ENCODE peak calls at places on chromosomes 16 and 17, in nine cellular contexts. One of them, this sample, is unnamed.

GRCh38 chr16:25198021-25198420 is 18.7 kb upstream of the AQP8 start:
- DNase-seq in CD4-positive, alpha-beta T cell: no peak
- DNase-seq in heart right ventricle: no peak
- DNase-seq in HepG2: peak
- DNase-seq in psoas muscle: no peak
- DNase-seq in AG09309: no peak
- DNase-seq in fibroblast of lung: no peak
- DNase-seq in left lung: no peak
- DNase-seq in astrocyte of the spinal cord: no peak
- DNase-seq in this sample: peak

GRCh38 chr16:10738231-10739077 is 5.2 kb upstream of the NUBP1 start:
- DNase-seq in fibroblast of lung: peak
- DNase-seq in left lung: no peak
- DNase-seq in psoas muscle: peak
- DNase-seq in CD4-positive, alpha-beta T cell: no peak
- DNase-seq in heart right ventricle: peak
- DNase-seq in HepG2: peak
- DNase-seq in AG09309: peak
- DNase-seq in astrocyte of the spinal cord: peak
- DNase-seq in this sample: peak

GRCh38 chr17:76940738-76941350 is 72.6 kb downstream of the MGAT5B start:
- DNase-seq in heart right ventricle: no peak
- DNase-seq in left lung: no peak
- DNase-seq in fibroblast of lung: no peak
- DNase-seq in psoas muscle: no peak
- DNase-seq in CD4-positive, alpha-beta T cell: no peak
- DNase-seq in HepG2: peak
- DNase-seq in AG09309: no peak
- DNase-seq in astrocyte of the spinal cord: no peak
- DNase-seq in this sample: no peak

GRCh38 chr17:17681744-17682292 is 560 bp downstream of the RAI1 start:
- DNase-seq in AG09309: no peak
- DNase-seq in CD4-positive, alpha-beta T cell: peak
- DNase-seq in heart right ventricle: peak
- DNase-seq in psoas muscle: peak
- DNase-seq in astrocyte of the spinal cord: no peak
- DNase-seq in HepG2: no peak
- DNase-seq in fibroblast of lung: peak
- DNase-seq in left lung: peak
- DNase-seq in this sample: no peak

GRCh38 chr16:11349599-11350276 is 4.5 kb downstream of the RMI2 start:
- DNase-seq in fibroblast of lung: peak
- DNase-seq in astrocyte of the spinal cord: peak
- DNase-seq in CD4-positive, alpha-beta T cell: no peak
- DNase-seq in AG09309: no peak
- DNase-seq in left lung: peak
- DNase-seq in heart right ventricle: peak
- DNase-seq in psoas muscle: peak
- DNase-seq in HepG2: no peak
- DNase-seq in this sample: peak

GRCh38 chr17:79612468-79613194 is 1.8 kb upstream of the RBFOX3 start:
- DNase-seq in CD4-positive, alpha-beta T cell: no peak
- DNase-seq in AG09309: no peak
- DNase-seq in fibroblast of lung: peak
- DNase-seq in HepG2: peak
- DNase-seq in psoas muscle: no peak
- DNase-seq in astrocyte of the spinal cord: no peak
- DNase-seq in heart right ventricle: no peak
- DNase-seq in left lung: no peak
- DNase-seq in this sample: no peak

GRCh38 chr17:10149573-10150399 is 48.6 kb downstream of the GAS7 start:
- DNase-seq in HepG2: no peak
- DNase-seq in astrocyte of the spinal cord: peak
- DNase-seq in psoas muscle: no peak
- DNase-seq in left lung: no peak
- DNase-seq in fibroblast of lung: peak
- DNase-seq in AG09309: no peak
- DNase-seq in CD4-positive, alpha-beta T cell: no peak
- DNase-seq in heart right ventricle: no peak
- DNase-seq in this sample: peak

GRCh38 chr17:39632153-39632941 is 4.6 kb upstream of the STARD3 start:
- DNase-seq in psoas muscle: no peak
- DNase-seq in fibroblast of lung: no peak
- DNase-seq in HepG2: no peak
- DNase-seq in left lung: no peak
- DNase-seq in astrocyte of the spinal cord: no peak
- DNase-seq in AG09309: no peak
- DNase-seq in heart right ventricle: no peak
- DNase-seq in CD4-positive, alpha-beta T cell: no peak
- DNase-seq in this sample: no peak

GRCh38 chr16:57575468-57576277 is 33.2 kb downstream of the ADGRG5 start:
- DNase-seq in left lung: no peak
- DNase-seq in CD4-positive, alpha-beta T cell: no peak
- DNase-seq in psoas muscle: no peak
- DNase-seq in HepG2: no peak
- DNase-seq in fibroblast of lung: no peak
- DNase-seq in astrocyte of the spinal cord: no peak
- DNase-seq in heart right ventricle: no peak
- DNase-seq in AG09309: no peak
- DNase-seq in this sample: no peak

GRCh38 chr17:79911430-79912399 is 72.5 kb upstream of the CBX4 start:
- DNase-seq in psoas muscle: no peak
- DNase-seq in AG09309: no peak
- DNase-seq in CD4-positive, alpha-beta T cell: no peak
- DNase-seq in HepG2: no peak
- DNase-seq in fibroblast of lung: no peak
- DNase-seq in left lung: peak
- DNase-seq in heart right ventricle: no peak
- DNase-seq in astrocyte of the spinal cord: no peak
- DNase-seq in this sample: no peak

GRCh38 chr17:67047382-67047781 is 3.0 kb downstream of the CACNG1 start:
- DNase-seq in left lung: no peak
- DNase-seq in HepG2: peak
- DNase-seq in AG09309: no peak
- DNase-seq in heart right ventricle: no peak
- DNase-seq in psoas muscle: no peak
- DNase-seq in astrocyte of the spinal cord: no peak
- DNase-seq in fibroblast of lung: no peak
- DNase-seq in CD4-positive, alpha-beta T cell: no peak
- DNase-seq in this sample: no peak

GRCh38 chr17:43791589-43791988 is 11.4 kb downstream of the CFAP97D1 start:
- DNase-seq in psoas muscle: no peak
- DNase-seq in left lung: no peak
- DNase-seq in CD4-positive, alpha-beta T cell: no peak
- DNase-seq in AG09309: no peak
- DNase-seq in astrocyte of the spinal cord: peak
- DNase-seq in heart right ventricle: no peak
- DNase-seq in fibroblast of lung: peak
- DNase-seq in HepG2: peak
- DNase-seq in this sample: peak

GRCh38 chr17:77233635-77234334 is 93.0 kb downstream of the SEC14L1 start:
- DNase-seq in left lung: no peak
- DNase-seq in astrocyte of the spinal cord: peak
- DNase-seq in psoas muscle: no peak
- DNase-seq in HepG2: peak
- DNase-seq in CD4-positive, alpha-beta T cell: no peak
- DNase-seq in heart right ventricle: no peak
- DNase-seq in AG09309: no peak
- DNase-seq in fibroblast of lung: peak
- DNase-seq in this sample: peak

GRCh38 chr16:81405702-81406113 is 38.9 kb upstream of the CMIP start:
- DNase-seq in HepG2: peak
- DNase-seq in psoas muscle: no peak
- DNase-seq in AG09309: peak
- DNase-seq in CD4-positive, alpha-beta T cell: no peak
- DNase-seq in left lung: no peak
- DNase-seq in heart right ventricle: no peak
- DNase-seq in astrocyte of the spinal cord: peak
- DNase-seq in fibroblast of lung: peak
- DNase-seq in this sample: peak

GRCh38 chr16:48350716-48351115 is 34.5 kb downstream of the SIAH1 start:
- DNase-seq in HepG2: no peak
- DNase-seq in heart right ventricle: no peak
- DNase-seq in psoas muscle: no peak
- DNase-seq in fibroblast of lung: no peak
- DNase-seq in astrocyte of the spinal cord: no peak
- DNase-seq in AG09309: no peak
- DNase-seq in left lung: no peak
- DNase-seq in CD4-positive, alpha-beta T cell: no peak
- DNase-seq in this sample: no peak

GRCh38 chr16:27222499-27223225 is 19.3 kb downstream of the KDM8 start:
- DNase-seq in left lung: no peak
- DNase-seq in heart right ventricle: peak
- DNase-seq in astrocyte of the spinal cord: peak
- DNase-seq in fibroblast of lung: peak
- DNase-seq in HepG2: no peak
- DNase-seq in CD4-positive, alpha-beta T cell: no peak
- DNase-seq in psoas muscle: peak
- DNase-seq in AG09309: no peak
- DNase-seq in this sample: peak

GRCh38 chr17:45660474-45660873 is 123.6 kb upstream of the CRHR1 start:
- DNase-seq in left lung: no peak
- DNase-seq in psoas muscle: no peak
- DNase-seq in heart right ventricle: no peak
- DNase-seq in HepG2: no peak
- DNase-seq in CD4-positive, alpha-beta T cell: no peak
- DNase-seq in astrocyte of the spinal cord: no peak
- DNase-seq in fibroblast of lung: no peak
- DNase-seq in AG09309: no peak
- DNase-seq in this sample: no peak

GRCh38 chr16:15682105-15682570 is 32.1 kb downstream of the NDE1 start:
- DNase-seq in CD4-positive, alpha-beta T cell: no peak
- DNase-seq in left lung: no peak
- DNase-seq in fibroblast of lung: peak
- DNase-seq in psoas muscle: peak
- DNase-seq in AG09309: no peak
- DNase-seq in heart right ventricle: no peak
- DNase-seq in HepG2: peak
- DNase-seq in astrocyte of the spinal cord: peak
- DNase-seq in this sample: peak
- TF ChIP-seq CTCF in CD4-positive, alpha-beta T cell: peak
- TF ChIP-seq CTCF in left lung: peak
- TF ChIP-seq CTCF in fibroblast of lung: peak
- TF ChIP-seq CTCF in psoas muscle: peak
- TF ChIP-seq CTCF in AG09309: peak
- TF ChIP-seq CTCF in heart right ventricle: peak
- TF ChIP-seq CTCF in HepG2: peak
- TF ChIP-seq CTCF in astrocyte of the spinal cord: peak
- TF ChIP-seq CTCF in this sample: peak

GRCh38 chr16:89246903-89247733 is 29.6 kb downstream of the ZNF778 start:
- DNase-seq in HepG2: peak
- DNase-seq in psoas muscle: peak
- DNase-seq in AG09309: no peak
- DNase-seq in CD4-positive, alpha-beta T cell: peak
- DNase-seq in heart right ventricle: peak
- DNase-seq in left lung: peak
- DNase-seq in fibroblast of lung: peak
- DNase-seq in astrocyte of the spinal cord: peak
- DNase-seq in this sample: peak
- TF ChIP-seq CTCF in HepG2: peak
- TF ChIP-seq CTCF in psoas muscle: no peak
- TF ChIP-seq CTCF in AG09309: peak
- TF ChIP-seq CTCF in CD4-positive, alpha-beta T cell: no peak
- TF ChIP-seq CTCF in heart right ventricle: no peak
- TF ChIP-seq CTCF in left lung: no peak
- TF ChIP-seq CTCF in fibroblast of lung: no peak
- TF ChIP-seq CTCF in astrocyte of the spinal cord: no peak
- TF ChIP-seq CTCF in this sample: no peak

GRCh38 chr16:17591655-17592405 is 121.1 kb upstream of the XYLT1 start:
- DNase-seq in psoas muscle: no peak
- DNase-seq in HepG2: no peak
- DNase-seq in heart right ventricle: no peak
- DNase-seq in left lung: no peak
- DNase-seq in fibroblast of lung: no peak
- DNase-seq in astrocyte of the spinal cord: no peak
- DNase-seq in AG09309: no peak
- DNase-seq in CD4-positive, alpha-beta T cell: no peak
- DNase-seq in this sample: no peak
- TF ChIP-seq CTCF in psoas muscle: no peak
- TF ChIP-seq CTCF in HepG2: no peak
- TF ChIP-seq CTCF in heart right ventricle: no peak
- TF ChIP-seq CTCF in left lung: no peak
- TF ChIP-seq CTCF in fibroblast of lung: no peak
- TF ChIP-seq CTCF in astrocyte of the spinal cord: no peak
- TF ChIP-seq CTCF in AG09309: no peak
- TF ChIP-seq CTCF in CD4-positive, alpha-beta T cell: no peak
- TF ChIP-seq CTCF in this sample: peak

DNA sequence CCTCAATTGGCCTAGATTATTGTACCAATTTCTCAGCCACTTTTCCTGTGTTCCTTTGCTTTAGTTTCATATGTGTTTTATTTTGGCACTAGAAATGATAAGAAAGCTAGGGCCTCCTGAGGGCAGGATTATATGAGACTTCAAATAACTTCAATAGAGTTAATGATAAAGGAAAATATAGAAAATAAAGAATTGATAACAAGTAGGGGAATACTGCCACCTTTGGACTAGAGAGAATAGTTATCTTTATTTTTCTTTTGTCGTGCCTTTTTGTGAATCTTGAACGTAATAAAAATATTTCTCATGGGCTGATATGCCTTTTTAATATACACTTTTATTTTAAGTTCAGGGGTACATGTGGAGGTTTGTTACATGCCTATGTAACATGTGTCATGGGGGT is 29.3 kb upstream of the RBL2 start:
- DNase-seq in astrocyte of the spinal cord: no peak
- DNase-seq in HepG2: no peak
- DNase-seq in CD4-positive, alpha-beta T cell: no peak
- DNase-seq in AG09309: no peak
- DNase-seq in psoas muscle: no peak
- DNase-seq in heart right ventricle: no peak
- DNase-seq in fibroblast of lung: no peak
- DNase-seq in left lung: no peak
- DNase-seq in this sample: no peak
- TF ChIP-seq CTCF in astrocyte of the spinal cord: no peak
- TF ChIP-seq CTCF in HepG2: no peak
- TF ChIP-seq CTCF in CD4-positive, alpha-beta T cell: no peak
- TF ChIP-seq CTCF in AG09309: no peak
- TF ChIP-seq CTCF in psoas muscle: no peak
- TF ChIP-seq CTCF in heart right ventricle: no peak
- TF ChIP-seq CTCF in fibroblast of lung: no peak
- TF ChIP-seq CTCF in left lung: no peak
- TF ChIP-seq CTCF in this sample: peak

DNA sequence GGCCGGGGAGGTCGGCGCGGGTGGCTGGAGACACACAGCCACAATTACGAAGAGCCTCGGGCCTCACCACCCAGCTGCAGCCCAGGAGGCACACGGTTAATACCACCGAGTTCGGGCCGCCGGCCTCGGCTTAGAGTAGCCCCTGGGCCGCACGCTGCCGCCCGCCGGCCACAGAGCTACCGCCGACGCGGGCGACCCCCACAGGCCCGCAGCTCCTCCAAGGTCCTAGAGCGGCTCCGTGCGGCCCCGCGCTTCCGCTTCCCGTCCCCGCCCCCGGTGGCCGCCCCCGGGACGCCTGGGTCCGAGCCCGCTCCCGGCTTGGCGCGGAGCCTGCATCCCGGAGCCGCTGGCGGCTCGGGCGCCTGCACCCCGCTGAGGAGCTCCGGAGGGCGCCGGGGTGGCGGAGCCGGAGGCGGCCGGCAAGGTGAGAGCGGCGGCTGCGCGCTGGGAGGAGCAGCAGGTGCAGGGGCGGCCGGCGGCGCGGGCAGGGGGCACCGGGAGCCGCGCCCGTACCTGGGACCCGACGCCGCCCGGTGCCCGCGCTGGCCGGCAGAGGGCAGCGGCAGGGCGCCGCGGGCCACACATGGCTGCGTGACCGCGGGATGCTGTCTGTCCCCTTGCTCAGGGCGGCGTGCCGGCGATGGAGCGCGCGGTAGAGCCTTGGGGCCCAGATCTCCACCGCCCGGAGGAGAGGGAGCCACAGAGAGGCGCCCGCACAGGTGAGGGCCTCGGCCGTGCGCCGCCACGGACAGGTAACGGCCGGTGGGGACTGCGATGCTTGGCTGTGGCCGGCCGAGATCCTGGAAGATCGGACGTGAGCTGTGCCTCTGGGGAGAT is at the start of gene ZNF48:
- DNase-seq in left lung: peak
- DNase-seq in CD4-positive, alpha-beta T cell: peak
- DNase-seq in heart right ventricle: peak
- DNase-seq in psoas muscle: peak
- DNase-seq in AG09309: no peak
- DNase-seq in HepG2: peak
- DNase-seq in fibroblast of lung: peak
- DNase-seq in astrocyte of the spinal cord: peak
- DNase-seq in this sample: peak
- TF ChIP-seq CTCF in left lung: no peak
- TF ChIP-seq CTCF in CD4-positive, alpha-beta T cell: no peak
- TF ChIP-seq CTCF in heart right ventricle: peak
- TF ChIP-seq CTCF in psoas muscle: peak
- TF ChIP-seq CTCF in AG09309: peak
- TF ChIP-seq CTCF in HepG2: peak
- TF ChIP-seq CTCF in fibroblast of lung: no peak
- TF ChIP-seq CTCF in astrocyte of the spinal cord: no peak
- TF ChIP-seq CTCF in this sample: peak

This sample was measured in HFFc6.